ENCODE peak calls at places on chromosomes 3 and 15, in nine cellular contexts. One of them, this sample, is unnamed.

GRCh38 chr3:15315003-15315402 is 17.4 kb downstream of the SH3BP5 start:
- DNase-seq in NCI-H1417 treated with DMSO at 0.1 percent for 48 hours: no peak
- DNase-seq in NCI-H2029: no peak
- DNase-seq in stimulated activated CD8-positive, alpha-beta memory T cell treated with anti-CD3 and anti-CD28 coated beads, Interleukin-12 subunit alpha, Interleukin-12 subunit beta, amount 100 ng/mL, for 4 hours: no peak
- DNase-seq in effector memory CD4-positive, alpha-beta T cell: no peak
- DNase-seq in left colon: no peak
- DNase-seq in PC-3: no peak
- DNase-seq in T-helper 2 cell treated with Interferon-gamma antibody and Interleukin-4, amounts not matched to agents 5 μg/mL and 100 μg/mL, for 36 hours: no peak
- DNase-seq in omental fat pad: no peak
- DNase-seq in this sample: no peak

GRCh38 chr15:95826831-95827230 is 503.7 kb upstream of the NR2F2 start:
- DNase-seq in NCI-H1417 treated with DMSO at 0.1 percent for 48 hours: no peak
- DNase-seq in T-helper 2 cell treated with Interferon-gamma antibody and Interleukin-4, amounts not matched to agents 5 μg/mL and 100 μg/mL, for 36 hours: no peak
- DNase-seq in effector memory CD4-positive, alpha-beta T cell: no peak
- DNase-seq in stimulated activated CD8-positive, alpha-beta memory T cell treated with anti-CD3 and anti-CD28 coated beads, Interleukin-12 subunit alpha, Interleukin-12 subunit beta, amount 100 ng/mL, for 4 hours: no peak
- DNase-seq in omental fat pad: no peak
- DNase-seq in left colon: no peak
- DNase-seq in PC-3: peak; percentile 58
- DNase-seq in NCI-H2029: peak; percentile 10
- DNase-seq in this sample: peak; percentile 46

GRCh38 chr3:143536817-143537535 is 311.3 kb downstream of the SLC9A9 start:
- DNase-seq in effector memory CD4-positive, alpha-beta T cell: no peak
- DNase-seq in NCI-H1417 treated with DMSO at 0.1 percent for 48 hours: no peak
- DNase-seq in PC-3: no peak
- DNase-seq in left colon: no peak
- DNase-seq in omental fat pad: no peak
- DNase-seq in NCI-H2029: no peak
- DNase-seq in T-helper 2 cell treated with Interferon-gamma antibody and Interleukin-4, amounts not matched to agents 5 μg/mL and 100 μg/mL, for 36 hours: no peak
- DNase-seq in stimulated activated CD8-positive, alpha-beta memory T cell treated with anti-CD3 and anti-CD28 coated beads, Interleukin-12 subunit alpha, Interleukin-12 subunit beta, amount 100 ng/mL, for 4 hours: no peak
- DNase-seq in this sample: peak; percentile 40

GRCh38 chr15:85044251-85044853 is 62.7 kb downstream of the PDE8A start:
- DNase-seq in effector memory CD4-positive, alpha-beta T cell: peak; percentile 14
- DNase-seq in omental fat pad: no peak
- DNase-seq in NCI-H2029: no peak
- DNase-seq in PC-3: peak; percentile 69
- DNase-seq in stimulated activated CD8-positive, alpha-beta memory T cell treated with anti-CD3 and anti-CD28 coated beads, Interleukin-12 subunit alpha, Interleukin-12 subunit beta, amount 100 ng/mL, for 4 hours: peak; percentile 8
- DNase-seq in T-helper 2 cell treated with Interferon-gamma antibody and Interleukin-4, amounts not matched to agents 5 μg/mL and 100 μg/mL, for 36 hours: no peak
- DNase-seq in NCI-H1417 treated with DMSO at 0.1 percent for 48 hours: peak; percentile 21
- DNase-seq in left colon: peak; percentile 67
- DNase-seq in this sample: peak; percentile 46

GRCh38 chr3:64666171-64666581 is 21.6 kb downstream of the ADAMTS9 start:
- DNase-seq in omental fat pad: no peak
- DNase-seq in PC-3: no peak
- DNase-seq in NCI-H2029: no peak
- DNase-seq in T-helper 2 cell treated with Interferon-gamma antibody and Interleukin-4, amounts not matched to agents 5 μg/mL and 100 μg/mL, for 36 hours: no peak
- DNase-seq in effector memory CD4-positive, alpha-beta T cell: no peak
- DNase-seq in stimulated activated CD8-positive, alpha-beta memory T cell treated with anti-CD3 and anti-CD28 coated beads, Interleukin-12 subunit alpha, Interleukin-12 subunit beta, amount 100 ng/mL, for 4 hours: no peak
- DNase-seq in NCI-H1417 treated with DMSO at 0.1 percent for 48 hours: no peak
- DNase-seq in left colon: no peak
- DNase-seq in this sample: no peak

GRCh38 chr3:94234177-94234788 is 171.4 kb downstream of the NSUN3 start:
- DNase-seq in effector memory CD4-positive, alpha-beta T cell: no peak
- DNase-seq in PC-3: peak; percentile 70
- DNase-seq in NCI-H2029: peak; percentile 7
- DNase-seq in NCI-H1417 treated with DMSO at 0.1 percent for 48 hours: no peak
- DNase-seq in left colon: no peak
- DNase-seq in stimulated activated CD8-positive, alpha-beta memory T cell treated with anti-CD3 and anti-CD28 coated beads, Interleukin-12 subunit alpha, Interleukin-12 subunit beta, amount 100 ng/mL, for 4 hours: no peak
- DNase-seq in omental fat pad: no peak
- DNase-seq in T-helper 2 cell treated with Interferon-gamma antibody and Interleukin-4, amounts not matched to agents 5 μg/mL and 100 μg/mL, for 36 hours: no peak
- DNase-seq in this sample: peak; percentile 44

GRCh38 chr3:102124301-102125158 is 275.2 kb downstream of the NFKBIZ start:
- DNase-seq in T-helper 2 cell treated with Interferon-gamma antibody and Interleukin-4, amounts not matched to agents 5 μg/mL and 100 μg/mL, for 36 hours: no peak
- DNase-seq in PC-3: peak; percentile 52
- DNase-seq in NCI-H1417 treated with DMSO at 0.1 percent for 48 hours: no peak
- DNase-seq in effector memory CD4-positive, alpha-beta T cell: no peak
- DNase-seq in stimulated activated CD8-positive, alpha-beta memory T cell treated with anti-CD3 and anti-CD28 coated beads, Interleukin-12 subunit alpha, Interleukin-12 subunit beta, amount 100 ng/mL, for 4 hours: no peak
- DNase-seq in left colon: no peak
- DNase-seq in omental fat pad: no peak
- DNase-seq in NCI-H2029: no peak
- DNase-seq in this sample: no peak

GRCh38 chr3:175129571-175129970 is 270.4 kb downstream of the NAALADL2 start:
- DNase-seq in stimulated activated CD8-positive, alpha-beta memory T cell treated with anti-CD3 and anti-CD28 coated beads, Interleukin-12 subunit alpha, Interleukin-12 subunit beta, amount 100 ng/mL, for 4 hours: no peak
- DNase-seq in omental fat pad: no peak
- DNase-seq in effector memory CD4-positive, alpha-beta T cell: no peak
- DNase-seq in T-helper 2 cell treated with Interferon-gamma antibody and Interleukin-4, amounts not matched to agents 5 μg/mL and 100 μg/mL, for 36 hours: no peak
- DNase-seq in PC-3: no peak
- DNase-seq in left colon: no peak
- DNase-seq in NCI-H2029: no peak
- DNase-seq in NCI-H1417 treated with DMSO at 0.1 percent for 48 hours: no peak
- DNase-seq in this sample: no peak